ENCODE peak calls at places on chromosomes 5 and 9, in four cellular contexts. G, I, N and R are unnamed samples.

GRCh38 chr5:71461360-71461759 is 5.9 kb downstream of the BDP1 start:
- DNase-seq in G (no peak), I (no peak), N (no peak), R (no peak)

GRCh38 chr9:131667576-131667975 is 72.3 kb downstream of the RAPGEF1 start:
- DNase-seq in G (no peak), I (no peak), N (no peak), R (no peak)

GRCh38 chr9:96618209-96619108 is 1.2 kb downstream of the CDC14B start:
- DNase-seq in G (peak), I (peak), N (peak), R (peak)

GRCh38 chr9:94967481-94967880 is 241.0 kb downstream of the AOPEP start:
- DNase-seq in G (no peak), I (no peak), N (no peak), R (no peak)

GRCh38 chr5:33788922-33789321 is 102.9 kb downstream of the ADAMTS12 start:
- DNase-seq in G (no peak), I (no peak), N (no peak), R (peak)

GRCh38 chr9:89387970-89388867 is 69.9 kb downstream of the SECISBP2 start:
- DNase-seq in G (peak), I (peak), N (peak), R (no peak)

GRCh38 chr5:111555760-111556159 is 43.4 kb upstream of the STARD4 start:
- DNase-seq in G (no peak), I (no peak), N (no peak), R (no peak)

GRCh38 chr5:55737793-55738192 is at the start of gene DDX4:
- DNase-seq in G (no peak), I (no peak), N (no peak), R (no peak)

GRCh38 chr5:157721159-157721558 is 10.1 kb upstream of the THG1L start:
- DNase-seq in G (no peak), I (no peak), N (peak), R (no peak)

GRCh38 chr5:141234109-141234508 is 11.0 kb downstream of the PCDHB14 start:
- DNase-seq in G (no peak), I (peak), N (no peak), R (no peak)

GRCh38 chr9:27261517-27262211 is 35.3 kb downstream of the EQTN start:
- DNase-seq in G (no peak), I (no peak), N (no peak), R (no peak)

GRCh38 chr9:33734911-33735310 is 60.5 kb upstream of the PRSS3 start:
- DNase-seq in G (no peak), I (no peak), N (peak), R (no peak)

GRCh38 chr9:123326030-123326586 is 29.9 kb upstream of the CRB2 start:
- DNase-seq in G (no peak), I (no peak), N (no peak), R (no peak)

GRCh38 chr5:25489834-25490538 is 845.2 kb upstream of the CDH10 start:
- DNase-seq in G (no peak), I (no peak), N (no peak), R (peak)

GRCh38 chr5:9516591-9516990 is 29.3 kb downstream of the SEMA5A start:
- DNase-seq in G (no peak), I (no peak), N (no peak), R (no peak)

GRCh38 chr5:177987326-177987725 is 8.7 kb downstream of the PROP1 start:
- DNase-seq in G (no peak), I (no peak), N (no peak), R (no peak)

GRCh38 chr9:74949859-74950258 is 2.9 kb downstream of the C9orf40 start:
- DNase-seq in G (no peak), I (no peak), N (no peak), R (no peak)

GRCh38 chr5:154095819-154096380 is 57.1 kb downstream of the MFAP3 start:
- DNase-seq in G (no peak), I (no peak), N (no peak), R (no peak)

GRCh38 chr9:120998111-120998510 is 52.0 kb downstream of the C5 start:
- DNase-seq in G (no peak), I (no peak), N (no peak), R (no peak)

GRCh38 chr9:79446540-79447307 is 125.0 kb upstream of the TLE4 start:
- DNase-seq in G (no peak), I (no peak), N (no peak), R (no peak)

GRCh38 chr9:17422994-17423680 is 155.7 kb upstream of the SH3GL2 start:
- DNase-seq in G (no peak), I (no peak), N (peak), R (no peak)

GRCh38 chr9:89427621-89428221 is 70.2 kb downstream of the SEMA4D start:
- DNase-seq in G (no peak), I (no peak), N (no peak), R (peak)

GRCh38 chr5:172940242-172941066 is 18.8 kb upstream of the RPL26L1 start:
- DNase-seq in G (no peak), I (no peak), N (no peak), R (no peak)

GRCh38 chr9:27460225-27461023 is 63.7 kb upstream of the IFNK start:
- DNase-seq in G (no peak), I (peak), N (no peak), R (no peak)

GRCh38 chr9:18745710-18746109 is 271.8 kb downstream of the ADAMTSL1 start:
- DNase-seq in G (no peak), I (no peak), N (no peak), R (no peak)

GRCh38 chr5:109410389-109411174 is 808 bp upstream of the PJA2 start:
- DNase-seq in G (peak), I (peak), N (peak), R (peak)

GRCh38 chr9:37575511-37575914 is 667 bp downstream of the FBXO10 start:
- DNase-seq in G (no peak), I (no peak), N (peak), R (no peak)

GRCh38 chr9:37574996-37575395 is 1.2 kb downstream of the FBXO10 start:
- DNase-seq in G (no peak), I (no peak), N (no peak), R (no peak)

GRCh38 chr9:37574241-37574721 is 1.9 kb downstream of the FBXO10 start:
- DNase-seq in G (no peak), I (no peak), N (no peak), R (no peak)

GRCh38 chr9:37575921-37576721 is at the start of gene FBXO10:
- DNase-seq in G (peak), I (peak), N (peak), R (no peak)
- TF ChIP-seq POLR2A in G (peak), I (no peak), N (peak), R (peak)

GRCh38 chr5:88873447-88873846 is 9.5 kb downstream of the MEF2C start:
- DNase-seq in G (no peak), I (no peak), N (no peak), R (no peak)

GRCh38 chr5:88872971-88873370 is 10.0 kb downstream of the MEF2C start:
- DNase-seq in G (no peak), I (no peak), N (no peak), R (no peak)

GRCh38 chr5:88876714-88877113 is 6.3 kb downstream of the MEF2C start:
- DNase-seq in G (no peak), I (no peak), N (no peak), R (no peak)

GRCh38 chr5:88877826-88878225 is 5.2 kb downstream of the MEF2C start:
- DNase-seq in G (no peak), I (no peak), N (no peak), R (no peak)

DNA sequence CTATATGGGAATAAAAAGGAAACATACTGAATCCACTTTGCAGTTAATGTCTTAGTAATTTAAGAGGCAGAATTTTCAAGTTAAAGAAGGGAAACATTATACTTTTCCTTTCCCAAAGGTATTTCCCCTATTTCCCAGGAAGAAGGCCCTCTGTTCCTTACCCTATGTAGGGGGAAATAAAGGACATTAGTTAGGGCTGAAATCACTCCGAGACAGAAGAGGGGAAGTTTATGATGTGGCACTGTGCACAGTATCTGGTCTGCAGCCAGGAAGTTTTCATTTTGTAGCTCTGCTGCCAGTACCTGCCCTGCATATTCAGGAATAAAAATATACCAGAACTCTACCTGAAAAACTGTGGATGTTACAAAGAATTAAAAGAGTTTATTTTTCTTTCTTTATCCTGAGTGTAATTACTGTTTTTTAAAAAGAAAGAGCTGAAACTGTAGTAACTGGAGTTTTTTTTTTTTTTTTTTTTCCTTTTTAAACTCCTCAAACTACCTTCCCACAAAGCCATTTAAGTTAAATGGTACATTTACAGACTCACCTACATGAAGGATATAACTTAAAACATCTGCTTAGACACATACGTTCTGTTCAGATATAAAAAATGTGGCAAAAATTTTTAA is 7.3 kb downstream of the MEF2C start:
- DNase-seq in G (no peak), I (no peak), N (no peak), R (no peak)
- TF ChIP-seq POLR2A in G (no peak), I (no peak), N (no peak), R (no peak)

GRCh38 chr5:40757400-40757799 is 1.6 kb upstream of the TTC33 start:
- DNase-seq in G (no peak), I (no peak), N (no peak), R (no peak)

GRCh38 chr5:40755093-40755406 is 711 bp downstream of the TTC33 start:
- DNase-seq in G (peak), I (peak), N (peak), R (peak)

GRCh38 chr5:40754381-40755092 is 1.2 kb downstream of the TTC33 start:
- DNase-seq in G (no peak), I (no peak), N (no peak), R (no peak)

DNA sequence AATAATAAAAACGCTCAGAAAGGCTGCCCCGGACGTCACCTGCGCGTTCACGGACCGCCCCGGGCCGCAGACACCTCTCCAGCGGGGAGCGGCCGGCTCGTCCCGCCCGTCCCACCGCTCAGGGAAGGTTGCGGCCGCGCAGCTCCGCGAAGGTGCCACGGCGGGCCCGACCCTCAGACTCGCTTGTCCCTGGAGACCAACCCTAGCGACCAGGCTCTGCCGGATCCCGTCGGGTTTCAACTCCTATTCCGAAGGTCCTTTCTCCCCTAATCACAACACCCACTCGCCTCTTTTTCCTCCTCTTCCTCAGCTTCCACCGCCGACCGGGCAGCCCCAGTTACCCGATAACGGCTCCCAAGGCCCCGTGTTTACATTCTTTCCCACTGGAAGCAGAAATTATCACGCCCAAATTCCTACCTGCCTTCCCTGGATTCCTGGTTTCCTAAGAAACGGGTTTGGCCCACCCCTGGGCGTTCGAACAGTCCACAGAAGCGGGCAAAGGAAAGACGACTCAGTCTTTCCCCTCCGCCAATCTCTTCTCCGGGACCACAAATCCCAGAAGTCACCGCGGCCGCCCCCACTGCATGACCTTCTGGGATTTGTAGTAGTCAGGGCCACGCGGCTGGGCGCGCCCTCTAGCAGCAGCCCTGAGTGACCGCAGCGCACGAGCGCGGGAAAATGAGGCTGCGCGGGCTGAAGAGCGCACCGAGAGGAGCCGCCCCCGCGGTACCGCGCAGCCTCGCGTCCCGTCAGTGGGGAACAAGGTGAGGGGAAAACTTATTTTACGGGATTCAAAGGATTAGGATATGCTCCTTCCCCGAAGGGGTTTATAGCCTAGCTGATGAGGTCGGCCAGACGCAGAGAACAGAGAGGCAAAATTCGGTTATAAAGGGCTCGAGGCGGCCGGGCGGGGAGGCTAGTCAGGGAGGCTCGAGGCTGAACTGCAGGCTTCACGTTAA is at the start of gene TTC33:
- DNase-seq in G (peak), I (peak), N (peak), R (peak)
- TF ChIP-seq POLR2A in G (peak), I (peak), N (peak), R (no peak)

DNA sequence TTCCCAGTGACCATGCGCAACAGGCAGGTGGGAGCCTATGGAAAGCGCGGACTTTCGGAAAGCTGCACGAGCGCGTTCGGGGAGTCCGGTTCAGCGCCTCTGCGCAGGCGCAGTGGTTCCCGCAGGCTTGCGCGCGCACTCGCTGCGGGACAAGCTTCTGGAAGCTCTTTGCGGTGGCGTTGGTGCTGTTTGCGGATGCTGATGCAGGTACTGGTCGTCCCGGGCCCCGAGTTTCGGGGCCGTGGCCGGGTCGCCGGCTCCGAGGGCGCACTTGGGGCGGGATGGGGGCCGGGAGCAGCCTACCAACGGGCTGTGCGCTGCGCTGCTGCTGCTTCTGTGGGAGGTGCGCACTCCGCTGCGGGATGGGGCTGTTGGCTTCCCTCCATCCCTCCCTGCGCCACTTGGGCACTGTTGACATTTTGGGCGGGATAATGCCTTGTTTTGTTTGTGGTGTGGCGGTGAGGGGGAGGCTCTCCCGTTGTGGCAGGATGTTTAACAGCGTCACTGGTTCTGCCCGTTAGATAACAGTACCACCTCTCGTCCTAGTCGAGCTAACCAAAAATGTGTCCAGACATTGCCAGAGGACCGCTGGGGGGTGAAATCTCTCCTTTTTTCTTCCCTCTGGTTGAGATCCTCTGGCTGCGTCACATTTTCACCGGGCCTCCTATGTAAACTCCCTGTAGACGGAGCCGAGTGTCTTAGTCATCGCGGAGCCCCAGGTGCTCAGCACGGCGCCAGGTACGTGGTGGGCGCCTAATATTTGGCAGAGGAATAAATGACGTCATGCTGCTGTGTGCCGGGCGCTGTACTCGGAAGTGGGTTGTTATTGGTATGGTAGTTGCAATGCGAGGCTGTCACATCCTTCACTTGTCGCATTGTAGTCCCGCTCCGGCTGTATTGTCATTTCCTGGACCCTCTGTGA is at the start of gene ZNF483:
- DNase-seq in G (peak), I (peak), N (peak), R (peak)
- TF ChIP-seq POLR2A in G (peak), I (peak), N (peak), R (no peak)